ENCODE peak calls at places on chromosomes 5 and 9, in six cellular contexts. One of them, this sample, is unnamed.

GRCh38 chr9:100111235-100111634 is 12.2 kb downstream of the INVS start:
- DNase-seq in endothelial cell of umbilical vein: no peak
- DNase-seq in transverse colon: peak; percentile 59
- DNase-seq in stomach: peak; percentile 69
- DNase-seq in H1: no peak
- DNase-seq in HL-60: no peak
- DNase-seq in this sample: no peak

GRCh38 chr9:123548749-123549545 is 192.9 kb downstream of the CRB2 start:
- DNase-seq in endothelial cell of umbilical vein: peak; percentile 38
- DNase-seq in transverse colon: no peak
- DNase-seq in stomach: no peak
- DNase-seq in H1: no peak
- DNase-seq in HL-60: peak; percentile 48
- DNase-seq in this sample: no peak

GRCh38 chr5:166624573-166624972 is 1666.9 kb upstream of the WWC1 start:
- DNase-seq in endothelial cell of umbilical vein: no peak
- DNase-seq in transverse colon: no peak
- DNase-seq in stomach: no peak
- DNase-seq in H1: no peak
- DNase-seq in HL-60: no peak
- DNase-seq in this sample: no peak

GRCh38 chr5:15683332-15683731 is 183.4 kb downstream of the FBXL7 start:
- DNase-seq in endothelial cell of umbilical vein: peak; percentile 76
- DNase-seq in transverse colon: peak; percentile 19
- DNase-seq in stomach: no peak
- DNase-seq in H1: peak; percentile 39
- DNase-seq in HL-60: peak; percentile 29
- DNase-seq in this sample: no peak

GRCh38 chr9:100322954-100323536 is 29.7 kb downstream of the TEX10 start:
- DNase-seq in endothelial cell of umbilical vein: peak; percentile 52
- DNase-seq in transverse colon: no peak
- DNase-seq in stomach: peak; percentile 38
- DNase-seq in H1: peak; percentile 7
- DNase-seq in HL-60: peak; percentile 30
- DNase-seq in this sample: no peak

GRCh38 chr9:35516481-35516880 is 26.6 kb downstream of the RUSC2 start:
- DNase-seq in endothelial cell of umbilical vein: peak; percentile 43
- DNase-seq in transverse colon: no peak
- DNase-seq in stomach: no peak
- DNase-seq in H1: no peak
- DNase-seq in HL-60: no peak
- DNase-seq in this sample: no peak

GRCh38 chr5:150540615-150541396 is 32.9 kb downstream of the NDST1 start:
- DNase-seq in endothelial cell of umbilical vein: peak; percentile 82
- DNase-seq in transverse colon: peak; percentile 37
- DNase-seq in stomach: peak; percentile 67
- DNase-seq in H1: no peak
- DNase-seq in HL-60: no peak
- DNase-seq in this sample: peak; percentile 4

GRCh38 chr5:145949474-145949873 is 13.1 kb downstream of the SH3RF2 start:
- DNase-seq in endothelial cell of umbilical vein: no peak
- DNase-seq in transverse colon: no peak
- DNase-seq in stomach: no peak
- DNase-seq in H1: no peak
- DNase-seq in HL-60: no peak
- DNase-seq in this sample: no peak

GRCh38 chr5:34007116-34007674 is 655 bp downstream of the AMACR start:
- DNase-seq in endothelial cell of umbilical vein: no peak
- DNase-seq in transverse colon: peak; percentile 15
- DNase-seq in stomach: no peak
- DNase-seq in H1: no peak
- DNase-seq in HL-60: no peak
- DNase-seq in this sample: peak; percentile 75

GRCh38 chr9:18296702-18297531 is 177.0 kb upstream of the ADAMTSL1 start:
- DNase-seq in endothelial cell of umbilical vein: peak; percentile 76
- DNase-seq in transverse colon: no peak
- DNase-seq in stomach: no peak
- DNase-seq in H1: no peak
- DNase-seq in HL-60: no peak
- DNase-seq in this sample: no peak

GRCh38 chr9:126883636-126884035 is 23.2 kb downstream of the ZBTB34 start:
- DNase-seq in endothelial cell of umbilical vein: no peak
- DNase-seq in transverse colon: no peak
- DNase-seq in stomach: no peak
- DNase-seq in H1: no peak
- DNase-seq in HL-60: no peak
- DNase-seq in this sample: peak; percentile 52

GRCh38 chr9:133873006-133873780 is 118.9 kb downstream of the VAV2 start:
- DNase-seq in endothelial cell of umbilical vein: no peak
- DNase-seq in transverse colon: no peak
- DNase-seq in stomach: no peak
- DNase-seq in H1: no peak
- DNase-seq in HL-60: no peak
- DNase-seq in this sample: no peak

GRCh38 chr9:3441197-3441816 is 84.5 kb downstream of the RFX3 start:
- DNase-seq in endothelial cell of umbilical vein: peak; percentile 80
- DNase-seq in transverse colon: peak; percentile 31
- DNase-seq in stomach: peak; percentile 50
- DNase-seq in H1: no peak
- DNase-seq in HL-60: peak; percentile 70
- DNase-seq in this sample: no peak

GRCh38 chr5:139282195-139282557 is 11.4 kb upstream of the MATR3 start:
- DNase-seq in endothelial cell of umbilical vein: no peak
- DNase-seq in transverse colon: no peak
- DNase-seq in stomach: no peak
- DNase-seq in H1: no peak
- DNase-seq in HL-60: no peak
- DNase-seq in this sample: no peak

GRCh38 chr9:93699650-93700049 is 123.3 kb downstream of the PHF2 start:
- DNase-seq in endothelial cell of umbilical vein: no peak
- DNase-seq in transverse colon: no peak
- DNase-seq in stomach: no peak
- DNase-seq in H1: no peak
- DNase-seq in HL-60: no peak
- DNase-seq in this sample: no peak

GRCh38 chr9:91193658-91194391 is 167.9 kb downstream of the AUH start:
- DNase-seq in endothelial cell of umbilical vein: peak; percentile 94
- DNase-seq in transverse colon: peak; percentile 91
- DNase-seq in stomach: peak; percentile 93
- DNase-seq in H1: peak; percentile 41
- DNase-seq in HL-60: peak; percentile 92
- DNase-seq in this sample: peak; percentile 95
- TF ChIP-seq POLR2AphosphoS5 in endothelial cell of umbilical vein: peak; percentile 57
- TF ChIP-seq POLR2AphosphoS5 in transverse colon: peak; percentile 84
- TF ChIP-seq POLR2AphosphoS5 in stomach: peak; percentile 89
- TF ChIP-seq POLR2AphosphoS5 in H1: no peak
- TF ChIP-seq POLR2AphosphoS5 in HL-60: peak; percentile 90
- TF ChIP-seq POLR2AphosphoS5 in this sample: peak; percentile 89

GRCh38 chr5:111326551-111326950 is 102.4 kb downstream of the CAMK4 start:
- DNase-seq in endothelial cell of umbilical vein: no peak
- DNase-seq in transverse colon: no peak
- DNase-seq in stomach: no peak
- DNase-seq in H1: no peak
- DNase-seq in HL-60: no peak
- DNase-seq in this sample: no peak
- H3K27ac ChIP-seq in endothelial cell of umbilical vein: no peak overlapping the region
- H3K27ac ChIP-seq in transverse colon: no peak overlapping the region
- H3K27ac ChIP-seq in stomach: no peak overlapping the region
- H3K27ac ChIP-seq in H1: no peak overlapping the region
- H3K27ac ChIP-seq in HL-60: no peak overlapping the region
- H3K27ac ChIP-seq in this sample: no peak overlapping the region

GRCh38 chr9:83185517-83186192 is 122.7 kb upstream of the RASEF start:
- DNase-seq in endothelial cell of umbilical vein: no peak
- DNase-seq in transverse colon: no peak
- DNase-seq in stomach: no peak
- DNase-seq in H1: no peak
- DNase-seq in HL-60: no peak
- DNase-seq in this sample: no peak

GRCh38 chr9:83196946-83197345 is 134.0 kb upstream of the RASEF start:
- DNase-seq in endothelial cell of umbilical vein: no peak
- DNase-seq in transverse colon: no peak
- DNase-seq in stomach: no peak
- DNase-seq in H1: no peak
- DNase-seq in HL-60: no peak
- DNase-seq in this sample: no peak

GRCh38 chr9:83186354-83186753 is 123.4 kb upstream of the RASEF start:
- DNase-seq in endothelial cell of umbilical vein: no peak
- DNase-seq in transverse colon: no peak
- DNase-seq in stomach: no peak
- DNase-seq in H1: no peak
- DNase-seq in HL-60: no peak
- DNase-seq in this sample: no peak

GRCh38 chr9:83188272-83188671 is 125.3 kb upstream of the RASEF start:
- DNase-seq in endothelial cell of umbilical vein: no peak
- DNase-seq in transverse colon: no peak
- DNase-seq in stomach: no peak
- DNase-seq in H1: no peak
- DNase-seq in HL-60: peak; percentile 64
- DNase-seq in this sample: no peak

DNA sequence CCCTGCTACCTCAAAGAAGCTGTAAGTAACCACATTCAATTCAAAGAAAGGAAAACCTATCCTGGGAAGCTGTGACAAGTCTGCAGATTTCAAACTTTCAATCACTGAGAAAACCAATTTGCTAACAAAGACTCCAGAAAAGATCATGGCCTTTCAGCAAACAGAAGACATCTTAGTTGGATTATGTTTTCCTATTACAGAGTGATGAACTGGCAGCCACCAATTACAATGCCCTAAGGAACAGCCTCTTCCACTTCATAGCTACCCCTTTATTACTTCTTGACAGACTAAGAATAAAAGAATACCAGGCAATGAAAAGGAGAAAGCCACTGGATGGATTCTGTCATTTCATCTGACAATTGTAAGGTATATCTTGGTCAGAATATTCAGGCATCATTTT is 128.2 kb upstream of the RASEF start:
- DNase-seq in endothelial cell of umbilical vein: no peak
- DNase-seq in transverse colon: no peak
- DNase-seq in stomach: no peak
- DNase-seq in H1: no peak
- DNase-seq in HL-60: no peak
- DNase-seq in this sample: no peak
- TF ChIP-seq POLR2AphosphoS5 in endothelial cell of umbilical vein: no peak
- TF ChIP-seq POLR2AphosphoS5 in transverse colon: no peak
- TF ChIP-seq POLR2AphosphoS5 in stomach: no peak
- TF ChIP-seq POLR2AphosphoS5 in H1: no peak
- TF ChIP-seq POLR2AphosphoS5 in HL-60: no peak
- TF ChIP-seq POLR2AphosphoS5 in this sample: no peak

GRCh38 chr5:78808380-78808779 is 159.8 kb upstream of the LHFPL2 start:
- DNase-seq in endothelial cell of umbilical vein: no peak
- DNase-seq in transverse colon: no peak
- DNase-seq in stomach: no peak
- DNase-seq in H1: no peak
- DNase-seq in HL-60: no peak
- DNase-seq in this sample: no peak
- H3K27ac ChIP-seq in endothelial cell of umbilical vein: no peak overlapping the region
- H3K27ac ChIP-seq in transverse colon: no peak overlapping the region
- H3K27ac ChIP-seq in stomach: no peak overlapping the region
- H3K27ac ChIP-seq in H1: no peak overlapping the region
- H3K27ac ChIP-seq in HL-60: no peak overlapping the region
- H3K27ac ChIP-seq in this sample: no peak overlapping the region

DNA sequence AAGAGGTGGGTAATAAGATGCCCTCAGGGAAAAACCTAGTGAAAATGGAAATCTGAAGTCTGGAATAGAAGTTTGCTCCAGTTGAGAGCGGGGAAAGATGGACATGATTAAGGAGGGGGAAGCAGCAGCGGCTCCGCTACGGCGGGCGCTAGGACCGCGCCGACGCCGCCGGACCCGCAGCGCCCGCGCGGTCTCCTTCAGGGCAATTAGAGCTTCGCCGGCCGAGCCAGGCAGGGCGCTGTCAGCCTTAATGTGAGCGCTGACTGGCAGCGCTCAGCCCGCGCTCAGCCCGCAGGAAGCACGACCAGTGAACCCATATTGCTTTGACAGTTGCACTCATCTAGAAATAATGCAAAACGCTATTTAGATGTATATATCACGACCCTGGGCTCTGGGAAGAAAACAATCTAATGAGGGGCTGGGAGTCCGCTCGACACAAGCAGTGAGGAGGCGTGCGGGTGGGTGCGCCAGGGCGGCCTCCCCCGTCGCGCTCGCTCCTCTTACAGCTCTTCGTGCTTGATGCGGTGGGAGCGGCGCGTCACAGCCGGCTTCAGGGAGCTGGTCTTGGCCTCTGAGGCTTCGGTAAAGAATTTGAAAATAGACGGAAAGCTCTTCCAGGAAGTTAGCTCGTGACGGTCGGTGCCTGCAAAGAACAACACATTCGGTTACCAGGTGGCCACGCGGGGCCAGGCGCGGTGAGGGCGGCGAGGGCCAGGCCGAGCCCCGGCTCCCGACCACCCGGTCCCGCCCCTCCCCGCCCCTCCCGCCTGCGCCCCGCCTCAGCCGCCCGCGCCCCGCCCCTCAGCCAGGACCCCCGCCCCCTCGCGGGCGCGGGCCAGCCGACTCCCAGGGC is 37.7 kb downstream of the NR2F1 start:
- DNase-seq in endothelial cell of umbilical vein: peak; percentile 69
- DNase-seq in transverse colon: peak; percentile 67
- DNase-seq in stomach: peak; percentile 71
- DNase-seq in H1: no peak
- DNase-seq in HL-60: peak; percentile 43
- DNase-seq in this sample: peak; percentile 93
- TF ChIP-seq POLR2AphosphoS5 in endothelial cell of umbilical vein: no peak
- TF ChIP-seq POLR2AphosphoS5 in transverse colon: no peak
- TF ChIP-seq POLR2AphosphoS5 in stomach: no peak
- TF ChIP-seq POLR2AphosphoS5 in H1: no peak
- TF ChIP-seq POLR2AphosphoS5 in HL-60: no peak
- TF ChIP-seq POLR2AphosphoS5 in this sample: no peak

DNA sequence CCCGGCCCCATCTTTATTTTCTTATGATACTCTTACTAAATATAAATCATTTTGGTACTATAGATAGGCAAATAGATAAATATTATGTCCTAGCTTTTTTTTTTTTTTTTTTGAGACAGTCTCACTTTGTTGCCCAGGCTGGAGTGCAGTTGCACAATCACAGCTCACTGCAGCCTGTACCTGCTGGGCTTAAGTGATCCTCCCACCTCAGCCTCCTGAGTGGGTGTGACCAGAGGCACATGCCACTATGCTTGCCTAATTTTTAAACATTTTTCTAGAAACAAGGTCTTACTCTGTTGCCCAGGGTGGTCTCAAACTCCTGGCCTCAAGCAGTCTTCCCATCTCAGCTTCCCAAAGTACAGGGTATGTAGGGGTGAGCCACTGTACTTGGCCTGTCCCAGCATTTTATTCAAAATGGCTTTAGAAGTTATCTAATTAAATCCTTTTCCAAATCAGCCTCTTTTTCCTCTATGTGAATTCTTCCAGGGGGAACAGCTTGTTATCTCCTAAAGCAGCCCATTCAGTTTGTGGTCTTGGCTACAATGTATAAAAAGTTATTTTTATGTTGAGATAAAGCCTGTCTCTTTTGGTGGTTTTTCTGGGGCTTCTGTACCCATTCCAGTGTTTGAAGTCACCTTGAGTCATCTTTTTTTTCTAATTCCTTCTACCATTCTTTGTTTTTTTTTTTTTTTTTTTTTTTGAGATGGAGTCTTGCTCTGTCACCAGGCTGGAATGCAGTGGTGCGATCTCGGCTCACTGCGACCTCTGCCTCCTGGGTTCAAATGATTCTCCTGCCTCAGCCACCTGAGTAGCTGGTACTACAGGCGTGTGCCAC is 12.1 kb downstream of the MELK start:
- DNase-seq in endothelial cell of umbilical vein: no peak
- DNase-seq in transverse colon: no peak
- DNase-seq in stomach: no peak
- DNase-seq in H1: no peak
- DNase-seq in HL-60: no peak
- DNase-seq in this sample: no peak
- H3K27ac ChIP-seq in endothelial cell of umbilical vein: peak overlapping the region; percentile 51
- H3K27ac ChIP-seq in transverse colon: no peak overlapping the region
- H3K27ac ChIP-seq in stomach: no peak overlapping the region
- H3K27ac ChIP-seq in H1: no peak overlapping the region
- H3K27ac ChIP-seq in HL-60: no peak overlapping the region
- H3K27ac ChIP-seq in this sample: no peak overlapping the region

GRCh38 chr5:95734916-95735315 is 3.8 kb downstream of the RHOBTB3 start:
- DNase-seq in endothelial cell of umbilical vein: no peak
- DNase-seq in transverse colon: no peak
- DNase-seq in stomach: no peak
- DNase-seq in H1: no peak
- DNase-seq in HL-60: no peak
- DNase-seq in this sample: no peak
- TF ChIP-seq POLR2AphosphoS5 in endothelial cell of umbilical vein: no peak
- TF ChIP-seq POLR2AphosphoS5 in transverse colon: peak; percentile 32
- TF ChIP-seq POLR2AphosphoS5 in stomach: no peak
- TF ChIP-seq POLR2AphosphoS5 in H1: no peak
- TF ChIP-seq POLR2AphosphoS5 in HL-60: no peak
- TF ChIP-seq POLR2AphosphoS5 in this sample: no peak